ENCODE peak calls at places on chromosomes 13 and 19, in four cellular contexts. One of them, this sample, is unnamed.

GRCh38 chr19:411723-412355 is 2.9 kb upstream of the C2CD4C start:
- DNase-seq in stomach: no peak
- DNase-seq in T-helper 1 cell: no peak
- DNase-seq in heart left ventricle: peak
- DNase-seq in this sample: no peak

GRCh38 chr19:2329162-2329505 is 650 bp downstream of the SPPL2B start:
- DNase-seq in stomach: no peak
- DNase-seq in T-helper 1 cell: no peak
- DNase-seq in heart left ventricle: no peak
- DNase-seq in this sample: no peak

GRCh38 chr13:112455476-112456059 is 79.4 kb downstream of the SPACA7 start:
- DNase-seq in stomach: no peak
- DNase-seq in T-helper 1 cell: no peak
- DNase-seq in heart left ventricle: peak
- DNase-seq in this sample: no peak

GRCh38 chr13:36536546-36536945 is 104.3 kb downstream of the CCNA1 start:
- DNase-seq in stomach: no peak
- DNase-seq in T-helper 1 cell: no peak
- DNase-seq in heart left ventricle: no peak
- DNase-seq in this sample: no peak

GRCh38 chr13:58480011-58480410 is 848.5 kb downstream of the PCDH17 start:
- DNase-seq in stomach: no peak
- DNase-seq in T-helper 1 cell: no peak
- DNase-seq in heart left ventricle: no peak
- DNase-seq in this sample: no peak

GRCh38 chr13:20869540-20869939 is 33.0 kb downstream of the XPO4 start:
- DNase-seq in stomach: no peak
- DNase-seq in T-helper 1 cell: no peak
- DNase-seq in heart left ventricle: no peak
- DNase-seq in this sample: no peak

GRCh38 chr19:37990362-37990761 is 83.4 kb downstream of the SIPA1L3 start:
- DNase-seq in stomach: no peak
- DNase-seq in T-helper 1 cell: no peak
- DNase-seq in heart left ventricle: no peak
- DNase-seq in this sample: no peak

GRCh38 chr19:41548954-41549688 is 26.8 kb upstream of the CEACAM21 start:
- DNase-seq in stomach: peak
- DNase-seq in T-helper 1 cell: peak
- DNase-seq in heart left ventricle: no peak
- DNase-seq in this sample: peak

GRCh38 chr13:37652596-37652995 is 54.0 kb upstream of the POSTN start:
- DNase-seq in stomach: no peak
- DNase-seq in T-helper 1 cell: no peak
- DNase-seq in heart left ventricle: no peak
- DNase-seq in this sample: no peak

GRCh38 chr13:113886561-113887112 is 22.8 kb upstream of the GAS6 start:
- DNase-seq in stomach: no peak
- DNase-seq in T-helper 1 cell: no peak
- DNase-seq in heart left ventricle: no peak
- DNase-seq in this sample: no peak

This sample was measured in left colon.